ENCODE peak calls at places on chromosomes 11 and 22, in four cellular contexts. I, G, U and A are unnamed samples.

GRCh38 chr11:126459691-126460404 is 104.4 kb downstream of the ST3GAL4 start:
- DNase-seq in I (peak; percentile 81), G (no peak), U (no peak), A (no peak)

GRCh38 chr11:12573707-12574106 is 100.5 kb upstream of the TEAD1 start:
- DNase-seq in I (no peak), G (no peak), U (no peak), A (no peak)

GRCh38 chr11:110522456-110522855 is 92.7 kb downstream of the FDX1 start:
- DNase-seq in I (no peak), G (peak; percentile 7), U (no peak), A (no peak)

GRCh38 chr11:47161134-47161854 is 15.4 kb downstream of the ARFGAP2 start:
- DNase-seq in I (peak; percentile 72), G (peak; percentile 89), U (peak; percentile 60), A (peak; percentile 54)

GRCh38 chr11:68659158-68659921 is 25.0 kb upstream of the GAL start:
- DNase-seq in I (peak; percentile 99), G (no peak), U (peak; percentile 89), A (peak; percentile 98)

GRCh38 chr22:38706101-38706884 is 549 bp downstream of the GTPBP1 start:
- DNase-seq in I (peak; percentile 45), G (peak; percentile 20), U (peak; percentile 72), A (no peak)

GRCh38 chr22:41411021-41411851 is 29.5 kb downstream of the TEF start:
- DNase-seq in I (no peak), G (no peak), U (peak; percentile 36), A (no peak)

GRCh38 chr11:33804471-33804870 is 30.2 kb upstream of the FBXO3 start:
- DNase-seq in I (peak; percentile 5), G (no peak), U (no peak), A (no peak)

GRCh38 chr11:63488789-63489188 is 2.2 kb downstream of the PLAAT5 start:
- DNase-seq in I (peak; percentile 28), G (no peak), U (no peak), A (no peak)

GRCh38 chr11:68160100-68160695 is 39.0 kb upstream of the CHKA start:
- DNase-seq in I (no peak), G (no peak), U (no peak), A (no peak)

GRCh38 chr11:587978-588380 is 11.7 kb downstream of the PHRF1 start:
- DNase-seq in I (peak; percentile 86), G (no peak), U (no peak), A (peak; percentile 82)

GRCh38 chr22:42172385-42173172 is 42.0 kb upstream of the CYP2D6 start:
- DNase-seq in I (peak; percentile 37), G (peak; percentile 54), U (no peak), A (no peak)

GRCh38 chr11:123316003-123316402 is 114.1 kb upstream of the GRAMD1B start:
- DNase-seq in I (peak; percentile 27), G (no peak), U (no peak), A (peak; percentile 10)

GRCh38 chr11:36509265-36509664 is 807 bp downstream of the TRAF6 start:
- DNase-seq in I (peak; percentile 27), G (peak; percentile 19), U (no peak), A (peak; percentile 29)

DNA sequence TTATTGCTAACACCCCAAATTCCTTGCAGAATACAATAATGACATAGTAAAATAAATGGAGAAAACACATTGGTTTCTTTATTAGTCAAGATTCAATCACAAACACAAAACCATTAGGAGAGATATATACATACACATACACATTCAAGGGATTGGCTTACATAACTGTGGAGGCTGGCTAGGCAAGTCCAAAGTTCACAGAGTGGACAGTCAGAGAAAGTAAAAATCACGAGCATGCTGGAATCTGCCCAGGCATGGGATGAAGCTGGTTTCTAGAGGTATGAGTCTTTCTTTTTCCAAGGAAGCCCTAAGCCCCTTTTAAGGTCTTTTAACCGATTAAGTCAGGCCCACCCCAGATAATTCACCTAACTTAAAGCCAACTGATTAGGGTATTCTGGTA is 13.6 kb upstream of the OR56B1 start:
- DNase-seq in I (no peak), G (no peak), U (no peak), A (no peak)
- H3K27ac ChIP-seq in I (no peak overlapping the region), G (no peak overlapping the region), U (no peak overlapping the region), A (no peak overlapping the region)

GRCh38 chr22:39949964-39950737 is 10.0 kb upstream of the TMA7B start:
- DNase-seq in I (no peak), G (peak; percentile 87), U (no peak), A (no peak)

GRCh38 chr22:39954584-39955055 is 5.6 kb upstream of the TMA7B start:
- DNase-seq in I (peak; percentile 88), G (no peak), U (no peak), A (peak; percentile 89)

GRCh38 chr22:39955675-39956074 is 4.5 kb upstream of the TMA7B start:
- DNase-seq in I (no peak), G (no peak), U (no peak), A (no peak)

GRCh38 chr22:39952347-39952746 is 7.8 kb upstream of the TMA7B start:
- DNase-seq in I (no peak), G (no peak), U (no peak), A (no peak)

DNA sequence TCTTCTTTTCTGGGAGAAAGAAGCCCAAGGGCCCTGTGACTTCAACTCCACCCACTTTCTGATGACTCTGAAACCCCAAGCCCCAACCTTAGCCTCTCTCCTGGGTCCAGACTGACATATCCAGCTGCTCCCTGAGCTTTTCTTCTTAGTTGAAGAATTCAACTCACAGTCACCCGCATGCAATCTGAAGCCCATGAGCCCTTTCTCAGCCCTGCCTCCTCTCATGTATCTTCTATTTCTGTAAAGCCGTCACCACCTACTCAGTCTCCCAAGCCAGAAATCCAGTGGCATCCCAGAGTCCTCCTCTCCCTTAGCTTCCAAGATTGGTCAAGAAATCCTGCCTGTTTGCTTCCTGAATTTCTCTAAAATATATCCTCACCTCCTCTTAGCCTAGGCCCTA is 7.1 kb upstream of the TMA7B start:
- DNase-seq in I (no peak), G (no peak), U (no peak), A (no peak)
- H3K4me3 ChIP-seq in I (no peak overlapping the region), G (no peak overlapping the region), U (no peak overlapping the region), A (no peak overlapping the region)

DNA sequence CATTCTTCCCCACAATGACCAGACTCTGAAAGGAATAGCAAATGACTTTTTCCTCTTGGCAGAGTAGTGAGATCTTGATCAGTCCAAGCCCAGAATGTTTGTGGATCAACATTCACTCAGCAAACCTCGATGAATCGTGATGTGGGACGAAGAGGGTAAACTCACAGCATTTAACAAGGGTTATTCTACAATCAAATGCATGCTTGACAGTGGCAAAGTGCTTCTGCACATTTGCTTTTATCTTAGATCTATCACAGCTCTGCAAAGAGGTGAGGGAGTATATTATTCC is 31.8 kb downstream of the TMPRSS5 start:
- DNase-seq in I (no peak), G (no peak), U (no peak), A (no peak)
- H3K27ac ChIP-seq in I (no peak overlapping the region), G (no peak overlapping the region), U (no peak overlapping the region), A (no peak overlapping the region)

GRCh38 chr11:26186389-26186788 is 145.5 kb upstream of the ANO3 start:
- DNase-seq in I (no peak), G (no peak), U (no peak), A (no peak)

GRCh38 chr11:26188559-26188958 is 143.4 kb upstream of the ANO3 start:
- DNase-seq in I (peak; percentile 77), G (no peak), U (no peak), A (no peak)

GRCh38 chr11:26191193-26191592 is 140.7 kb upstream of the ANO3 start:
- DNase-seq in I (no peak), G (peak; percentile 24), U (no peak), A (no peak)

GRCh38 chr11:26187639-26188038 is 144.3 kb upstream of the ANO3 start:
- DNase-seq in I (peak; percentile 94), G (no peak), U (no peak), A (peak; percentile 77)
- H3K4me3 ChIP-seq in I (no peak overlapping the region), G (no peak overlapping the region), U (no peak overlapping the region), A (no peak overlapping the region)

GRCh38 chr11:71298761-71299181 is 46.4 kb upstream of the SHANK2 start:
- DNase-seq in I (no peak), G (no peak), U (no peak), A (no peak)
- H3K27ac ChIP-seq in I (peak overlapping the region; percentile 95), G (no peak overlapping the region), U (no peak overlapping the region), A (no peak overlapping the region)

GRCh38 chr11:107592256-107592655 is 1.3 kb downstream of the ELMOD1 start:
- DNase-seq in I (no peak), G (no peak), U (no peak), A (no peak)
- H3K4me3 ChIP-seq in I (no peak overlapping the region), G (no peak overlapping the region), U (no peak overlapping the region), A (no peak overlapping the region)

DNA sequence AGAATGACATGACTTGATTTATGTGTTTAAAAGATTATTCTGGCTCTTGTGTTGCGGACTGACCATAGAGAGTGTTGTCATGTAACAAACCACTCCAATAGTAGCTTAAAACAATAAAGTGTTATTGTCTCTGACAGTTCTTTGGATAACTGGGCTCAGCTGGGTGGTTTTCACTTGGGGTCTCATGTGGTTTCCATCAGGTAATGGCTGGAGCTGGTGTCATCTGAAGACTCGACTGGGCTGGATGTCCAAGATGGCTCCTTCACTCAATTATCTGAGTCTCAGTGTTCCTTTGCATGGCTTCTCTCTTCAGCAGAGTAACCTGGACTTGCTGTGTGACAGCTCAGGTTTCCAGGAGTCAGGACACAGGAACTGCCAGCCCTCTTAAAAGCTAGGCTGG is 104.3 kb upstream of the NNMT start:
- DNase-seq in I (no peak), G (no peak), U (no peak), A (no peak)
- H3K27ac ChIP-seq in I (no peak overlapping the region), G (no peak overlapping the region), U (no peak overlapping the region), A (no peak overlapping the region)

DNA sequence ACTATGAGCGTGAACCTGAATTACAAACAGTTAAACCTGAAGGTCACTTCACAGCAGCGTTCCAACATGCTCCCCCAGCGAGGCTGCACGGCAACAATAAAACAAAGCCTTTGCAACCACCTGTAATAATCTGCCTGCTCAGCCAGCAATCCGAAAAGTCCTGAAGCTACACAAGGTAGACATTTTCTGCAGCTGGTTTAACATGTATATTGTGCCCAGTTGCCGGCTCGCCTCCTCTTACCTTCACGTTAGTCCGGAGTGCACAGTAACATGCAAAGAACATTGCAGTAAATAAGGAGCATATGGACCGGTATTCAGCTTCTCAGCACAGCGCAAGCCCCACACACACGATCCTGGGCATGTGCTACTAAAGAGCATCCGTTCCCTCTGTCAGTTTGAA is 704.3 kb downstream of the DLG2 start:
- DNase-seq in I (no peak), G (no peak), U (no peak), A (no peak)
- H3K4me3 ChIP-seq in I (no peak overlapping the region), G (no peak overlapping the region), U (no peak overlapping the region), A (peak overlapping the region; percentile 34)

DNA sequence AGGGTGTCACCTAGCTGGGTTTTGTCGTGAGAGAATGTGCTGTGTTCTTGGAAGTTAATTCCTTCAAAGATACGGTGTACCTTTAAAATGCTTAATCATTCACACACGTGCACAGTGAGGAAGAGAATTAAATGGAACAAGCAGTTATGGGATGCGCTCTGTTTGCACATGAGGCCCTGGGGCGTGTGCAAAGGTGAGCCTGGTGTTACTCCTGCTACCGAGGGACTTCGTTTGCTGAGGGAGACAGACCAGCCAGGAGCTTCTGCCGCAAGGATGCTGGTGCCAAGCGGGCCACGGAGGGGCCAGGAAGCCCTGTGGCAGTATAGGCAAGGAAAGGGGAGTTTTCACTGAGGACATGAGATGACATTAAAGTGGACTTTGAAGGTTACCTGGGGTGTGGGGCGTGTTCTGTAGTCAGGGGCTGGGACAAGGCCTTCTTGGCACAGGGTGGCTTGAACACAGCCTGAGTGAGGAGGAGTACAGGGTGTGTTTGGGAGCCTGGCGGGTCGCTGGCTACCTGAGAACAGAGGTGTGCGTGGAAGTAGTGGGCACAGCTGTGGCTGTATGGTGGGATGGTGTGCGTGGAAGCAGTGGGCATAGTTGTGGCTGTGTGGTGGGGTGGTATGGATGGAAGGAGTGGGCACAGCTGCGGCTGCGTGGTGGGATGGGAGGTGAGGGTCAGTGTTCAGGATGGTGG is 13.5 kb downstream of the TBC1D22A start:
- DNase-seq in I (no peak), G (no peak), U (no peak), A (no peak)
- H3K27ac ChIP-seq in I (no peak overlapping the region), G (peak overlapping the region; percentile 96), U (no peak overlapping the region), A (no peak overlapping the region)

GRCh38 chr11:65915101-65915820 is 3.6 kb downstream of the C11orf68 start:
- DNase-seq in I (peak; percentile 17), G (no peak), U (no peak), A (no peak)
- H3K4me3 ChIP-seq in I (no peak overlapping the region), G (no peak overlapping the region), U (no peak overlapping the region), A (no peak overlapping the region)